ENCODE peak calls at places on chromosomes 6 and 20, in six cellular contexts. One of them, this sample, is unnamed.

GRCh38 chr20:63071541-63072181 is 64.9 kb upstream of the BHLHE23 start:
- DNase-seq in K562: peak; percentile 38
- DNase-seq in HepG2: no peak
- DNase-seq in GM12878: no peak
- DNase-seq in H1: peak; percentile 29
- DNase-seq in SK-N-SH: peak; percentile 87
- DNase-seq in this sample: no peak

GRCh38 chr6:157977176-157977804 is 4.4 kb upstream of the SYNJ2 start:
- DNase-seq in SK-N-SH: no peak
- DNase-seq in K562: no peak
- DNase-seq in HepG2: no peak
- DNase-seq in GM12878: no peak
- DNase-seq in H1: no peak
- DNase-seq in this sample: no peak

GRCh38 chr20:49627329-49627761 is 59.4 kb upstream of the PTGIS start:
- DNase-seq in HepG2: no peak
- DNase-seq in GM12878: no peak
- DNase-seq in H1: no peak
- DNase-seq in K562: no peak
- DNase-seq in SK-N-SH: no peak
- DNase-seq in this sample: no peak

GRCh38 chr20:37265152-37265551 is 3.5 kb upstream of the GHRH start:
- DNase-seq in K562: no peak
- DNase-seq in GM12878: no peak
- DNase-seq in HepG2: no peak
- DNase-seq in H1: no peak
- DNase-seq in SK-N-SH: no peak
- DNase-seq in this sample: peak; percentile 92

GRCh38 chr20:44590980-44591778 is 8.8 kb downstream of the PKIG start:
- DNase-seq in SK-N-SH: no peak
- DNase-seq in HepG2: no peak
- DNase-seq in H1: no peak
- DNase-seq in GM12878: no peak
- DNase-seq in K562: peak; percentile 51
- DNase-seq in this sample: no peak

GRCh38 chr6:32941412-32941784 is 570 bp upstream of the HLA-DMB start:
- DNase-seq in GM12878: peak; percentile 95
- DNase-seq in HepG2: no peak
- DNase-seq in H1: no peak
- DNase-seq in K562: no peak
- DNase-seq in SK-N-SH: no peak
- DNase-seq in this sample: no peak

GRCh38 chr6:99822741-99823512 is 171.1 kb downstream of the MCHR2 start:
- DNase-seq in HepG2: peak; percentile 64
- DNase-seq in K562: peak; percentile 59
- DNase-seq in SK-N-SH: peak; percentile 51
- DNase-seq in GM12878: no peak
- DNase-seq in H1: no peak
- DNase-seq in this sample: peak; percentile 25

GRCh38 chr6:106334646-106335448 is 9.3 kb upstream of the ATG5 start:
- DNase-seq in GM12878: no peak
- DNase-seq in SK-N-SH: peak; percentile 60
- DNase-seq in H1: peak; percentile 23
- DNase-seq in K562: peak; percentile 68
- DNase-seq in HepG2: peak; percentile 52
- DNase-seq in this sample: no peak

GRCh38 chr6:155177369-155177961 is 86.3 kb upstream of the CLDN20 start:
- DNase-seq in GM12878: no peak
- DNase-seq in K562: peak; percentile 73
- DNase-seq in H1: no peak
- DNase-seq in HepG2: peak; percentile 72
- DNase-seq in SK-N-SH: peak; percentile 45
- DNase-seq in this sample: peak; percentile 55

GRCh38 chr6:11366934-11367637 is 134.6 kb upstream of the NEDD9 start:
- DNase-seq in H1: no peak
- DNase-seq in K562: no peak
- DNase-seq in SK-N-SH: no peak
- DNase-seq in HepG2: no peak
- DNase-seq in GM12878: no peak
- DNase-seq in this sample: no peak

GRCh38 chr6:11364971-11365397 is 132.5 kb upstream of the NEDD9 start:
- DNase-seq in H1: no peak
- DNase-seq in GM12878: no peak
- DNase-seq in SK-N-SH: no peak
- DNase-seq in HepG2: peak; percentile 73
- DNase-seq in K562: no peak
- DNase-seq in this sample: no peak

GRCh38 chr6:11362481-11363018 is 130.1 kb upstream of the NEDD9 start:
- DNase-seq in K562: no peak
- DNase-seq in GM12878: no peak
- DNase-seq in SK-N-SH: no peak
- DNase-seq in H1: no peak
- DNase-seq in HepG2: no peak
- DNase-seq in this sample: no peak

GRCh38 chr6:11366183-11366933 is 133.9 kb upstream of the NEDD9 start:
- DNase-seq in HepG2: no peak
- DNase-seq in H1: no peak
- DNase-seq in SK-N-SH: no peak
- DNase-seq in K562: no peak
- DNase-seq in GM12878: peak; percentile 89
- DNase-seq in this sample: no peak

DNA sequence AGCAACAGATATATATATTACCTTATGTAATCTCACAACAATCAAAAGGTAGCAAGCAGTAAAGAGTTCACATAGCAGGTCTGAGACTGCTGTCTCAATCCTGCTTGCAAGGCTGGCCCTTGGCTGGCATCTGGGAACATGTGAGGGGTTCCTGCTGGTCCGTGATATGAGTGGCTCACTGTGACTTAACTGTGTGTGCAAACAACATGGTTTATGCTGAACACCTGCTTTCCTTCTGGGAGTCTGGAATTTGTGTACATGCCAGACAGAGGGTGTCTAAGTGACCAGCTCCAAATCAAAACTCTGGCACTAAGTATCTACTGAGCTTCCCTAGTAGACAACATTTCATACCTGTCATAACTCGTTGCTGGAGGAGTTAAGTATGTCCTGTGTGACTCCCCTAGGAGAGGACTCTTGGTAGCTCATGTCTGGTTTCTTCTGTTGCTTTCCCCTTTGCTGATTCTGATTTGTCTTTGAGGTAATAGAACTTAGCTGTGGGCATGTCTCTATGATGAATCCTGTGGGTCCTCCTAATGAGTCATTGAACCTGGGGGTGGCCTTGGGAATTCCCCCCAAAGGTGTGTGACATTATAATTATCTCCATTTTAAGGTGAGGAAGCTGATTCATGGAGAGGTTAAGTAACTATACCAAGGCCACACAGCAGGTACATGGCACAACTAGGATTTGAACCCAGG is 131.6 kb upstream of the NEDD9 start:
- DNase-seq in GM12878: no peak
- DNase-seq in K562: no peak
- DNase-seq in SK-N-SH: no peak
- DNase-seq in H1: no peak
- DNase-seq in HepG2: no peak
- DNase-seq in this sample: no peak
- TF ChIP-seq GABPA in GM12878: no peak
- TF ChIP-seq GABPA in K562: no peak
- TF ChIP-seq GABPA in SK-N-SH: no peak
- TF ChIP-seq GABPA in H1: no peak
- TF ChIP-seq GABPA in HepG2: no peak
- TF ChIP-seq GABPA in this sample: no peak

DNA sequence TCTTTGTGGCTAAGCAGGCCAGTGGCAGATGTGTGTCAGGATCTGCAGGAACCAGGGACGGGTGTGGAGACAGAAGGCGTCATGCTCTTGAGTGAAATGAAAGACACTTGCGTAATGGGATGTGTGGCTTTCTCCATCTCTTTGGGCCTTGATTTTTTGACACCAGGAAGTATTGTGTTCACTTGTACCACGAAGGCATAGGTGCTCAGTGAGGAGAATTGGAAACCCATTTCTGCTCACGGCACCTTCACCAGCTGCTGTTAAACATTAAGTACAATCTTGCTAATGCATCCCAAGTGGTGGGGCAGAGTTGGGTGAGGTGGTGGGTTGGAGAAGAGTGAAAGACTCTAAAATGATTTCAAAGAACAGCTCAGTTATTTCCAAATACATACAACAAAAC is 30.0 kb downstream of the GJA10 start:
- DNase-seq in HepG2: no peak
- DNase-seq in K562: no peak
- DNase-seq in H1: no peak
- DNase-seq in SK-N-SH: no peak
- DNase-seq in GM12878: no peak
- DNase-seq in this sample: no peak
- TF ChIP-seq POLR2AphosphoS5 in HepG2: no peak
- TF ChIP-seq POLR2AphosphoS5 in K562: no peak
- TF ChIP-seq POLR2AphosphoS5 in H1: no peak
- TF ChIP-seq POLR2AphosphoS5 in SK-N-SH: no peak
- TF ChIP-seq POLR2AphosphoS5 in GM12878: no peak
- TF ChIP-seq POLR2AphosphoS5 in this sample: no peak

GRCh38 chr6:44052419-44053011 is 74.7 kb downstream of the MRPL14 start:
- DNase-seq in H1: no peak
- DNase-seq in HepG2: no peak
- DNase-seq in SK-N-SH: peak; percentile 60
- DNase-seq in K562: peak; percentile 75
- DNase-seq in GM12878: no peak
- DNase-seq in this sample: peak; percentile 81
- TF ChIP-seq GABPA in H1: no peak
- TF ChIP-seq GABPA in HepG2: no peak
- TF ChIP-seq GABPA in SK-N-SH: peak; percentile 13
- TF ChIP-seq GABPA in K562: peak; percentile 28
- TF ChIP-seq GABPA in GM12878: no peak
- TF ChIP-seq GABPA in this sample: no peak

GRCh38 chr6:31806470-31807272 is at the start of gene LSM2:
- DNase-seq in GM12878: peak; percentile 74
- DNase-seq in HepG2: peak; percentile 96
- DNase-seq in H1: no peak
- DNase-seq in K562: peak; percentile 100
- DNase-seq in SK-N-SH: peak; percentile 99
- DNase-seq in this sample: peak; percentile 96
- TF ChIP-seq POLR2AphosphoS5 in GM12878: peak; percentile 91
- TF ChIP-seq POLR2AphosphoS5 in HepG2: peak; percentile 86
- TF ChIP-seq POLR2AphosphoS5 in H1: peak; percentile 83
- TF ChIP-seq POLR2AphosphoS5 in K562: peak; percentile 93
- TF ChIP-seq POLR2AphosphoS5 in SK-N-SH: peak; percentile 85
- TF ChIP-seq POLR2AphosphoS5 in this sample: peak; percentile 80

GRCh38 chr20:51036827-51037229 is 13.9 kb upstream of the KCNG1 start:
- DNase-seq in K562: no peak
- DNase-seq in H1: no peak
- DNase-seq in SK-N-SH: no peak
- DNase-seq in GM12878: no peak
- DNase-seq in HepG2: no peak
- DNase-seq in this sample: peak; percentile 28

GRCh38 chr20:51036226-51036625 is 13.3 kb upstream of the KCNG1 start:
- DNase-seq in K562: no peak
- DNase-seq in GM12878: no peak
- DNase-seq in SK-N-SH: no peak
- DNase-seq in H1: no peak
- DNase-seq in HepG2: no peak
- DNase-seq in this sample: no peak

GRCh38 chr20:51034988-51035656 is 12.2 kb upstream of the KCNG1 start:
- DNase-seq in HepG2: no peak
- DNase-seq in H1: no peak
- DNase-seq in GM12878: no peak
- DNase-seq in SK-N-SH: no peak
- DNase-seq in K562: no peak
- DNase-seq in this sample: no peak

GRCh38 chr20:51037499-51038110 is 14.7 kb upstream of the KCNG1 start:
- DNase-seq in HepG2: no peak
- DNase-seq in H1: no peak
- DNase-seq in K562: no peak
- DNase-seq in SK-N-SH: no peak
- DNase-seq in GM12878: no peak
- DNase-seq in this sample: no peak

DNA sequence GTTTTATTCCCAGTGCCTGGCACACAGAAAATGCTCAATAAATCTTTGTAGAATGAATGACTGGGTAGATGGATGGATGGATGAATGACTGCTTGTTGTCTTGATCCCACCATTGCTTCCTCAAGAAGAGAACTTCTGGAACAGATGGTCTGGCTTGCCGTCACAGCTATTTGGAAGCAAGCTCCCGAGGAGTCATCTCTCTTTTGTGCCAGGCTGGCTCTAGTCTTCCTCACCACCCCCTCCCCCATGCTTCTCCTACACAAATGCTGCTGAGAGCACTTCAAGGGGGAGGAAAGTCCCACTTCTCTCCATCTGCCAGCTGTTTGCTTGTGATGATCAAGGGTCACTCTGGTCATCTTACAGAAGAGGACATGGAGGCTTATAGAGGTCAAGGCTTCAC is 11.6 kb upstream of the KCNG1 start:
- DNase-seq in H1: no peak
- DNase-seq in HepG2: no peak
- DNase-seq in SK-N-SH: no peak
- DNase-seq in K562: no peak
- DNase-seq in GM12878: no peak
- DNase-seq in this sample: no peak
- TF ChIP-seq GABPA in H1: no peak
- TF ChIP-seq GABPA in HepG2: no peak
- TF ChIP-seq GABPA in SK-N-SH: no peak
- TF ChIP-seq GABPA in K562: no peak
- TF ChIP-seq GABPA in GM12878: no peak
- TF ChIP-seq GABPA in this sample: no peak